ENCODE peak calls at places on chromosomes 12 and 14, in seven cellular contexts. L, S, I, Y, X, R and P are unnamed samples.
A peak's percentile ranks its signal among the peaks of the same experiment; 100 is the strongest.

GRCh38 chr12:23008613-23009012 is 383.6 kb downstream of the ETNK1 start:
- DNase-seq in L (peak; percentile 18), R (no peak), X (no peak), Y (no peak), I (no peak), S (no peak), P (no peak)

GRCh38 chr12:64091186-64091585 is 130.9 kb downstream of the KICS2 start:
- DNase-seq in I (peak; percentile 53), X (no peak), Y (no peak), S (no peak), R (no peak), L (no peak), P (no peak)

GRCh38 chr14:72024043-72024407 is 91.8 kb downstream of the RGS6 start:
- DNase-seq in R (no peak), L (no peak), Y (peak; percentile 64), X (no peak), I (peak; percentile 64), S (no peak), P (peak; percentile 83)

GRCh38 chr14:23286020-23286903 is at the start of gene HOMEZ:
- DNase-seq in L (peak; percentile 98), R (peak; percentile 96), I (peak; percentile 99), S (peak; percentile 99), X (peak; percentile 100), Y (peak; percentile 99), P (peak; percentile 98)

GRCh38 chr12:45577844-45578399 is 151.6 kb upstream of the ARID2 start:
- DNase-seq in R (no peak), L (no peak), Y (no peak), S (no peak), I (no peak), X (no peak), P (no peak)

GRCh38 chr12:65965358-65965757 is 141.1 kb downstream of the HMGA2 start:
- DNase-seq in Y (no peak), X (no peak), R (no peak), S (no peak), L (no peak), I (no peak), P (peak; percentile 18)

GRCh38 chr12:77189463-77189862 is 124.1 kb upstream of the E2F7 start:
- DNase-seq in R (no peak), X (no peak), Y (no peak), S (no peak), L (no peak), I (peak; percentile 35), P (no peak)

GRCh38 chr12:96483116-96483515 is 6.3 kb upstream of the CFAP54 start:
- DNase-seq in L (no peak), R (no peak), I (no peak), X (no peak), Y (no peak), S (no peak), P (no peak)

GRCh38 chr14:34356267-34356660 is 105.8 kb downstream of the SPTSSA start:
- DNase-seq in Y (no peak), X (no peak), L (peak; percentile 69), R (no peak), I (peak; percentile 23), S (no peak), P (no peak)

GRCh38 chr12:95836185-95836609 is 22.6 kb upstream of the SNRPF start:
- DNase-seq in Y (no peak), X (no peak), I (peak; percentile 84), S (no peak), L (peak; percentile 83), R (no peak), P (no peak)

GRCh38 chr12:2364566-2365165 is 311.9 kb downstream of the CACNA1C start:
- DNase-seq in L (no peak), Y (peak; percentile 60), X (no peak), S (no peak), I (no peak), R (no peak), P (peak; percentile 48)